ENCODE peak calls at places on chromosome 7, in six cellular contexts. Y, P, S, M, Z and O are unnamed samples.

GRCh38 chr7:29970158-29970557 is 19.4 kb downstream of the SCRN1 start:
- DNase-seq in Y (no peak), P (peak), S (no peak), M (no peak), Z (peak), O (no peak)

GRCh38 chr7:51190950-51191349 is 125.7 kb downstream of the COBL start:
- DNase-seq in Y (no peak), P (no peak), S (no peak), M (no peak), Z (no peak), O (no peak)

GRCh38 chr7:12729112-12729511 is 41.7 kb downstream of the ARL4A start:
- DNase-seq in Y (peak), P (peak), S (no peak), M (peak), Z (peak), O (no peak)

GRCh38 chr7:151423226-151423625 is 13.4 kb upstream of the WDR86 start:
- DNase-seq in Y (no peak), P (no peak), S (no peak), M (no peak), Z (no peak), O (no peak)

GRCh38 chr7:151384352-151384697 is 25.5 kb downstream of the WDR86 start:
- DNase-seq in Y (no peak), P (no peak), S (no peak), M (no peak), Z (no peak), O (no peak)

GRCh38 chr7:111727905-111728634 is 165.8 kb upstream of the IMMP2L start:
- DNase-seq in Y (no peak), P (no peak), S (no peak), M (no peak), Z (no peak), O (no peak)

GRCh38 chr7:151432658-151433521 is 7.1 kb downstream of the CRYGN start:
- DNase-seq in Y (no peak), P (no peak), S (peak), M (no peak), Z (peak), O (no peak)

GRCh38 chr7:1566687-1567081 is 3.1 kb downstream of the PSMG3 start:
- DNase-seq in Y (no peak), P (no peak), S (no peak), M (no peak), Z (no peak), O (no peak)

GRCh38 chr7:104933433-104934074 is 80.5 kb upstream of the KMT2E start:
- DNase-seq in Y (no peak), P (no peak), S (no peak), M (no peak), Z (no peak), O (no peak)

GRCh38 chr7:20280475-20281351 is 50.0 kb upstream of the ITGB8 start:
- DNase-seq in Y (no peak), P (peak), S (no peak), M (no peak), Z (peak), O (no peak)

GRCh38 chr7:21967500-21968099 is 21.9 kb upstream of the CDCA7L start:
- DNase-seq in Y (no peak), P (no peak), S (no peak), M (no peak), Z (peak), O (no peak)

GRCh38 chr7:127270093-127270492 is 17.4 kb upstream of the GRM8 start:
- DNase-seq in Y (no peak), P (no peak), S (no peak), M (no peak), Z (no peak), O (no peak)